ENCODE peak calls at places on chromosomes 6 and 20, in ten cellular contexts. P is GM20000; H is fibroblast of mammary gland; E is M059J; T is kidney glomerular epithelial cell; V is CD4-positive, alpha-beta memory T cell; X is PC-3; Y is Caki2; Z is endothelial cell; C is CD4-positive, CD25-positive, alpha-beta regulatory T cell. N is an unnamed sample.

GRCh38 chr6:159213401-159213800 is 44.2 kb downstream of the FNDC1 start:
- DNase-seq in P (no peak), H (peak; percentile 55), E (peak; percentile 35), T (no peak), V (no peak), X (no peak), Y (no peak), Z (no peak), C (no peak), N (no peak)

GRCh38 chr20:19649041-19649440 is 109.0 kb upstream of the RIN2 start:
- DNase-seq in P (no peak), H (no peak), E (no peak), T (no peak), V (no peak), X (no peak), Y (no peak), Z (no peak), C (no peak), N (no peak)

GRCh38 chr6:11381801-11382513 is 149.5 kb upstream of the NEDD9 start:
- DNase-seq in P (peak; percentile 60), H (no peak), E (no peak), T (peak; percentile 57), V (peak; percentile 92), X (no peak), Y (no peak), Z (no peak), C (peak; percentile 86), N (no peak)

GRCh38 chr6:116996842-116997241 is 119.8 kb downstream of the RFX6 start:
- DNase-seq in P (no peak), H (no peak), E (no peak), T (no peak), V (no peak), X (no peak), Y (no peak), Z (no peak), C (no peak), N (no peak)

GRCh38 chr6:109079981-109080380 is 14.7 kb downstream of the SESN1 start:
- DNase-seq in P (no peak), H (no peak), E (no peak), T (no peak), V (no peak), X (no peak), Y (no peak), Z (no peak), C (no peak), N (no peak)

GRCh38 chr20:57941572-57942381 is 232.0 kb upstream of the PMEPA1 start:
- DNase-seq in P (no peak), H (no peak), E (peak; percentile 27), T (no peak), V (no peak), X (peak; percentile 57), Y (no peak), Z (no peak), C (no peak), N (no peak)

GRCh38 chr6:75180864-75181263 is 25.0 kb downstream of the COL12A1 start:
- DNase-seq in P (no peak), H (no peak), E (no peak), T (no peak), V (no peak), X (no peak), Y (no peak), Z (no peak), C (no peak), N (no peak)

GRCh38 chr20:3218307-3218988 is 9.2 kb downstream of the ITPA start:
- DNase-seq in P (peak; percentile 88), H (peak; percentile 18), E (no peak), T (no peak), V (peak; percentile 70), X (peak; percentile 74), Y (no peak), Z (peak; percentile 86), C (peak; percentile 70), N (no peak)

GRCh38 chr6:13762648-13763441 is 51.2 kb upstream of the RANBP9 start:
- DNase-seq in P (no peak), H (peak; percentile 88), E (peak; percentile 52), T (no peak), V (no peak), X (no peak), Y (no peak), Z (no peak), C (no peak), N (no peak)

GRCh38 chr20:64182146-64182865 is 18.1 kb downstream of the MYT1 start:
- DNase-seq in P (no peak), H (no peak), E (no peak), T (no peak), V (no peak), X (no peak), Y (no peak), Z (no peak), C (no peak), N (no peak)

N was measured in nucleus accumbens.